ENCODE peak calls at places on chromosome 12, in four cellular contexts. G, E, M and V are unnamed samples.

GRCh38 chr12:50901685-50902113 is 50.6 kb upstream of the HIGD1C start:
- DNase-seq in G (no peak), E (peak), M (no peak), V (no peak)

GRCh38 chr12:65881965-65882413 is 57.7 kb downstream of the HMGA2 start:
- DNase-seq in G (no peak), E (no peak), M (no peak), V (no peak)

GRCh38 chr12:16531623-16532022 is 74.3 kb downstream of the LMO3 start:
- DNase-seq in G (no peak), E (no peak), M (no peak), V (no peak)

GRCh38 chr12:126537961-126538530 is 1472.8 kb downstream of the AACS start:
- DNase-seq in G (no peak), E (no peak), M (no peak), V (no peak)

GRCh38 chr12:94099191-94099983 is 49.0 kb upstream of the PLXNC1 start:
- DNase-seq in G (no peak), E (peak), M (no peak), V (peak)

GRCh38 chr12:105968025-105968424 is 170.7 kb downstream of the NUAK1 start:
- DNase-seq in G (no peak), E (no peak), M (no peak), V (no peak)

GRCh38 chr12:81492131-81492720 is 266.9 kb downstream of the PPFIA2 start:
- DNase-seq in G (no peak), E (no peak), M (no peak), V (no peak)

GRCh38 chr12:41250748-41251147 is 62.6 kb downstream of the PDZRN4 start:
- DNase-seq in G (no peak), E (no peak), M (no peak), V (no peak)

GRCh38 chr12:108690191-108690518 is 41.2 kb downstream of the CORO1C start:
- DNase-seq in G (no peak), E (no peak), M (no peak), V (no peak)

GRCh38 chr12:104351023-104351983 is 47.8 kb downstream of the EID3 start:
- DNase-seq in G (no peak), E (no peak), M (no peak), V (no peak)

GRCh38 chr12:124770725-124771124 is 92.9 kb downstream of the SCARB1 start:
- DNase-seq in G (no peak), E (no peak), M (no peak), V (no peak)

GRCh38 chr12:120067084-120067869 is 49.3 kb downstream of the RAB35 start:
- DNase-seq in G (no peak), E (no peak), M (no peak), V (no peak)

GRCh38 chr12:110020956-110021355 is 21.7 kb downstream of the ANKRD13A start:
- DNase-seq in G (no peak), E (no peak), M (no peak), V (no peak)

GRCh38 chr12:19288603-19289244 is 150.6 kb upstream of the AEBP2 start:
- DNase-seq in G (peak), E (peak), M (peak), V (no peak)

GRCh38 chr12:125533434-125534029 is 468.3 kb downstream of the AACS start:
- DNase-seq in G (no peak), E (peak), M (peak), V (no peak)

GRCh38 chr12:2513141-2514037 is 281.4 kb upstream of the FKBP4 start:
- DNase-seq in G (no peak), E (no peak), M (no peak), V (no peak)

GRCh38 chr12:114853003-114853529 is 169.1 kb upstream of the TBX3 start:
- DNase-seq in G (no peak), E (no peak), M (no peak), V (no peak)

GRCh38 chr12:121532503-121533390 is 48.1 kb downstream of the KDM2B start:
- DNase-seq in G (no peak), E (no peak), M (no peak), V (no peak)

GRCh38 chr12:116666305-116666673 is 71.6 kb downstream of the SPRING1 start:
- DNase-seq in G (no peak), E (no peak), M (no peak), V (no peak)

GRCh38 chr12:131930510-131930909 is 1.4 kb downstream of the PUS1 start:
- DNase-seq in G (no peak), E (no peak), M (no peak), V (no peak)

GRCh38 chr12:119693511-119693910 is 25.6 kb downstream of the PRKAB1 start:
- DNase-seq in G (no peak), E (no peak), M (no peak), V (no peak)

GRCh38 chr12:22860926-22861325 is 236.0 kb downstream of the ETNK1 start:
- DNase-seq in G (no peak), E (no peak), M (no peak), V (no peak)

GRCh38 chr12:77133566-77133965 is 68.2 kb upstream of the E2F7 start:
- DNase-seq in G (no peak), E (no peak), M (peak), V (no peak)

GRCh38 chr12:49868952-49869815 is 26.3 kb upstream of the BCDIN3D start:
- DNase-seq in G (no peak), E (peak), M (peak), V (no peak)

GRCh38 chr12:92331383-92331782 is 185.7 kb upstream of the BTG1 start:
- DNase-seq in G (no peak), E (no peak), M (no peak), V (no peak)

GRCh38 chr12:57620936-57621496 is 9.8 kb downstream of the ARHGEF25 start:
- DNase-seq in G (no peak), E (no peak), M (no peak), V (no peak)
- TF ChIP-seq REST in G (no peak), E (no peak), M (no peak), V (peak)

GRCh38 chr12:14086838-14087237 is 105.4 kb upstream of the GRIN2B start:
- DNase-seq in G (no peak), E (no peak), M (no peak), V (no peak)
- TF ChIP-seq TCF7L2 in G (no peak), E (no peak), M (no peak), V (no peak)

DNA sequence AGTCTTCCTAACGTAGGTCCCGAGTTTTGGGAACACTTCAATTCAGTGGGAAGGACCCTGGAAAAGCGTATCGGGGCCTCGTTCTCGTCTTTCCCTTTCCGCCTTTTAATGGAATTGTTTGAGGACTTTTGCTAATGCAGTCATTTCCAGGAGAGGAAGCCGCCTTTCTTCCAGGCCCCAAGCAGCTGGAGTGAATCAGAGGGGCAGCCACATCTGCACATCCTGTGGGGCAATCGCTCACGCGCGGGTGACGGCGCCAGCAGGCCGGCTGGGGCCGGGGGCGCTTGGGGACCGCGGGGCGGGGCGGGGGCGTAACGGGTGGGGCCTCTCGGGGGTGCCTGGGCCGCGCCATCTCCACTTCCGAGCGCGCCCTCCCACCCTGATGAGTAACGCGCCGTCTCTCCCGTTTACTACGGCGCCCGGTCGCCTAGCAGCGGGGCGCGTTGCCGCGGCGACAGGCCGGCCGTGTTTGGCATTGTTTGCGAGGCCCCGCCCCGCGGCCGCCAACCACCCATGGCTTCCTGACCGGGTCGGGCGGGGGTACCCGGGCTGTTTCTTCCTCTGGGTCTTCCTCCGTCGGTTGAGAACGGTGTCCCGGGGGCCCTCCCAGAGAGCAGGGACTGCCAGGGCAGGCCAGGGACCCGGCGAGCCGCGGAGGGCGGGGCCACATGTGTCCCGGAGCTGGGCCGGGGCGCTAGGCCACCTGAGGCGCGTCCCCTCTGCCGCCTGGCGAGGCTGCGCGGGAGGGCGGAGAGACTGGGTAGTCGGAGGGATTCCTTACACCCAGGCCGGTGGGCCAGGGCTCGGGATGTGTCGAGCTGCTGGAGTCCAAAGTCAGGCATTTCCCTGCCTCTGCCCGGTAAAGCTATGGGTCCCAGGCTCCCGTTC is 2.3 kb downstream of the GSG1 start:
- DNase-seq in G (peak), E (peak), M (peak), V (no peak)
- TF ChIP-seq REST in G (no peak), E (no peak), M (no peak), V (no peak)

GRCh38 chr12:56634242-56634836 is 4.2 kb upstream of the BAZ2A start:
- DNase-seq in G (peak), E (peak), M (peak), V (no peak)
- TF ChIP-seq TCF7L2 in G (no peak), E (no peak), M (no peak), V (no peak)

DNA sequence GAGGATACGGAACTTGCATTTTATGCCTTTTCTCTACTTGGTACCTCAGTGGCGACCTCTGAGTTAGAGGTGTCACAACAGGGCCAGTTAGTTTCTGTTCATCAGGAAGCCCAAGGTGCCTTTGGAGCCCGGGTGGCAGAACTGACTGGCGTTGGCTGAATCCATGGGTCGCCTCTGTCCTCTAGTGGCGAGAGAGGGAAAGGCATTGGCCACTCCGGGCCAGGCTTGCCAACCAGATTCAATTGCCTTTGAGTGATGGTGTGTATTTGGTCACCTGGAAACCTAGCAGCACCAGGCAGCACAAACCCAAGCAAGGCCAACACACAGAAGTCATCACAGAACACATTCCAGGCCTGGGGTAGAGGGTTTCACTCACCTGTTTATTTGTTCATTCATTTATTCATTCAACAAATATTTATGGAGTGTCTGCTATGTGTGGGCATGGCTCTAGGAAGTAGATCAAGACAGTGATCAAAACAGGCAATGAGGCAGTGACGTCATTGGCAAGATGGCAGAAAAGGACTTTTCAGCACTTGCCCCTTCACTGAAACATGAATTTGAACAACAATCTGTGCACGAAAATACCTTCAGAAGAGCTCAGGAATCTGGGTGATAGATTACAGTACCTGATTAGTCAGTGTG is 40.5 kb upstream of the KCNA5 start:
- DNase-seq in G (peak), E (peak), M (peak), V (peak)
- TF ChIP-seq REST in G (no peak), E (no peak), M (no peak), V (no peak)

DNA sequence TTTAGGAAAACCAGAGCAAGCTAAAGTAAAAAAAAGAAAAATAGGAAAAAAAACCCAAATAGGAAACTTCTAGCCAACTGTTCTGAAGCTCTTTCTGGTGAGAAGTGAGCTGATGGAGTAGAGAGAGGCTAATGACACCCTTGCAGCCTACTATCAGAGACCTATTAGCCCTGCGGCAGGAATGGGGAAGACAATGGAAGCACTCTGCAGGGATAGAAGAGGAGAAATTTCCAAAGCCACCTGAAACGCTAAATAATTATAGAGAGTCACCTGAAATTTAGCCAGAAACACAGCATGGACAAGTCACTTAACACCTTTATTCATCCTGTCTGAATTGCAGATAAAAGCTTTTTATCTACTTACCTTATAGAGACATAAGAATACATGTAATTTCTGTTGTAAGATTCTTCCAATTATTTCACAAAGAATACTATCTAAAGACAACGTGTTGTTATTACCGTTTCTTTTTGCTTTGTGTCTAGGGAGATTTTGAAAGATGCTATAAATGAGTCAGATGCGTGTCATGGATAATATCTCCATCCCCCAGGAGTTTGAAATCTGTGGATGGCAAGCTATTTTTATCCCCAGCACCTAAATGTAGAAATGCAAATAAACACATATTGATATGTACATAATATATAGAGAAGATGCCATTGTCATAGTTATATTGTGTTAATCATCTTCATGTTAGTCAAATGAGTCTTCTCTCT is 138.6 kb downstream of the TPH2 start:
- DNase-seq in G (no peak), E (no peak), M (no peak), V (no peak)
- TF ChIP-seq TCF7L2 in G (no peak), E (no peak), M (no peak), V (no peak)

DNA sequence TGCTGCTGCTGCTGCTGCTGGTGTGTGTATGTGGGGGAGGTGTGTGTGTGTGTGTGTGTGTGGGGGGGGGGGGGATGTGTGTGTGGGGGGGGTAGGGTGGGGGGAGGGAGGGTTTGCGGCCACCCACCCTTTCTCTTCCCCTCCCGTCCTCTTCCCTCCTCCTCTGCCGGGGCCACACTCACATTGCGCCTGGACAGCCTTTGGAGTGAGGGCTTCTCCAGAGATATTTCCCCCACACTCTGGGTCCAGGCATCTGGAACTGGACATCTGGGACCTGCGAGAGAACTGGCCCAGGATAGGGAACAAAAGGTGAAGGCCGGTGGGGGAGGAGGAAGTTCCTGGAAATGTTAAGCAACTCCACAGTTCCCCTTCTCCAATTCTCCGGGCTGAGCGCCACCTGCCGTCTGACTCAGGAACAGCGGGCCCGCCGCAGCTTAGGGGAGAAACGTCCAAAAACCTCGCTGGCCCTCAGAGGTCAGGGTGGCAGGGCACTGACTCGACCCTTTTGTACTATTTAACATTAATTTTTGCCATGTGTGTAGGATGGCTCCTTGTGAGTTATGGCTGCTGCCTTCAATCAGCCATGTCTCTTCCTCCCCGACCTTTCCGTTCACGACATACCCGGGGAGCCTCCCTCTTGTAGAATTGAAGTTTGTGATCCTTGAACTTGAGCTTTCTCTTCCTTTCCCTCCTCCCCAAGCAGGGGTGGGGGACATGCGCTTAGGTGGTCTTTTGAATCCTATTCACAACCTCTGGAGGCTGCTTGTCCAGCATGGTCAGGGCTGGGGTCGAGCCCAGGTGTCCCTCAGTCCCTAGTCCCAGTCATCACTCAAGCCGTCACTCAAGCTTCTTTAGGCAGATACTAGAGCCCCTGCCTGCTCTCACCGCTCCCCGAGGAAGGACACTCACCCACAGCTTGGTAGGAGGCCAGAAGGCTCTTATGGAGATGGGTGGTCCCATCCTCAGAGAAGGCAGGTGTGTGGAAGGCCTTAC is at the start of gene C1RL:
- DNase-seq in G (peak), E (peak), M (peak), V (peak)
- TF ChIP-seq REST in G (no peak), E (no peak), M (peak), V (no peak)